ENCODE peak calls at places on chromosome 21, in eight cellular contexts. One of them, this sample, is unnamed.

GRCh38 chr21:31908106-31909031 is 35.5 kb downstream of the HUNK start:
- DNase-seq in NCI-H1694: no peak
- DNase-seq in GM23338: peak; percentile 81
- DNase-seq in epithelial cell of proximal tubule: no peak
- DNase-seq in esophagus squamous epithelium: no peak
- DNase-seq in mesenchymal stem cell: no peak
- DNase-seq in T-helper 17 cell: no peak
- DNase-seq in activated T-cell treated with anti-CD3 and anti-CD28 coated beads, Interleukin-2, amount 50 U/mL, for 72 hours: no peak
- DNase-seq in this sample: no peak

GRCh38 chr21:43634618-43635017 is 24.7 kb downstream of the HSF2BP start:
- DNase-seq in NCI-H1694: no peak
- DNase-seq in GM23338: no peak
- DNase-seq in epithelial cell of proximal tubule: no peak
- DNase-seq in esophagus squamous epithelium: no peak
- DNase-seq in mesenchymal stem cell: peak; percentile 66
- DNase-seq in T-helper 17 cell: no peak
- DNase-seq in activated T-cell treated with anti-CD3 and anti-CD28 coated beads, Interleukin-2, amount 50 U/mL, for 72 hours: no peak
- DNase-seq in this sample: no peak

GRCh38 chr21:42991992-42992740 is 17.8 kb downstream of the PKNOX1 start:
- DNase-seq in NCI-H1694: no peak
- DNase-seq in GM23338: peak; percentile 46
- DNase-seq in epithelial cell of proximal tubule: peak; percentile 46
- DNase-seq in esophagus squamous epithelium: no peak
- DNase-seq in mesenchymal stem cell: peak; percentile 95
- DNase-seq in T-helper 17 cell: no peak
- DNase-seq in activated T-cell treated with anti-CD3 and anti-CD28 coated beads, Interleukin-2, amount 50 U/mL, for 72 hours: no peak
- DNase-seq in this sample: no peak

GRCh38 chr21:46621457-46622182 is 13.9 kb upstream of the PRMT2 start:
- DNase-seq in NCI-H1694: no peak
- DNase-seq in GM23338: no peak
- DNase-seq in epithelial cell of proximal tubule: no peak
- DNase-seq in esophagus squamous epithelium: no peak
- DNase-seq in mesenchymal stem cell: no peak
- DNase-seq in T-helper 17 cell: no peak
- DNase-seq in activated T-cell treated with anti-CD3 and anti-CD28 coated beads, Interleukin-2, amount 50 U/mL, for 72 hours: peak; percentile 16
- DNase-seq in this sample: no peak

GRCh38 chr21:27586986-27587385 is 620.1 kb upstream of the ADAMTS5 start:
- DNase-seq in NCI-H1694: no peak
- DNase-seq in GM23338: no peak
- DNase-seq in epithelial cell of proximal tubule: no peak
- DNase-seq in esophagus squamous epithelium: no peak
- DNase-seq in mesenchymal stem cell: no peak
- DNase-seq in T-helper 17 cell: no peak
- DNase-seq in activated T-cell treated with anti-CD3 and anti-CD28 coated beads, Interleukin-2, amount 50 U/mL, for 72 hours: no peak
- DNase-seq in this sample: no peak

GRCh38 chr21:36479415-36480402 is at the start of gene CLDN14:
- DNase-seq in NCI-H1694: no peak
- DNase-seq in GM23338: no peak
- DNase-seq in epithelial cell of proximal tubule: no peak
- DNase-seq in esophagus squamous epithelium: no peak
- DNase-seq in mesenchymal stem cell: no peak
- DNase-seq in T-helper 17 cell: no peak
- DNase-seq in activated T-cell treated with anti-CD3 and anti-CD28 coated beads, Interleukin-2, amount 50 U/mL, for 72 hours: no peak
- DNase-seq in this sample: no peak

GRCh38 chr21:30257773-30258172 is 25.0 kb downstream of the KRTAP24-1 start:
- DNase-seq in NCI-H1694: peak; percentile 27
- DNase-seq in GM23338: peak; percentile 92
- DNase-seq in epithelial cell of proximal tubule: no peak
- DNase-seq in esophagus squamous epithelium: no peak
- DNase-seq in mesenchymal stem cell: peak; percentile 6
- DNase-seq in T-helper 17 cell: no peak
- DNase-seq in activated T-cell treated with anti-CD3 and anti-CD28 coated beads, Interleukin-2, amount 50 U/mL, for 72 hours: no peak
- DNase-seq in this sample: no peak

GRCh38 chr21:39084979-39085729 is 98.1 kb downstream of the PSMG1 start:
- DNase-seq in NCI-H1694: no peak
- DNase-seq in GM23338: no peak
- DNase-seq in epithelial cell of proximal tubule: no peak
- DNase-seq in esophagus squamous epithelium: no peak
- DNase-seq in mesenchymal stem cell: no peak
- DNase-seq in T-helper 17 cell: no peak
- DNase-seq in activated T-cell treated with anti-CD3 and anti-CD28 coated beads, Interleukin-2, amount 50 U/mL, for 72 hours: no peak
- DNase-seq in this sample: no peak

GRCh38 chr21:21332492-21332891 is 334.3 kb downstream of the NCAM2 start:
- DNase-seq in NCI-H1694: no peak
- DNase-seq in GM23338: no peak
- DNase-seq in epithelial cell of proximal tubule: no peak
- DNase-seq in esophagus squamous epithelium: no peak
- DNase-seq in mesenchymal stem cell: no peak
- DNase-seq in T-helper 17 cell: no peak
- DNase-seq in activated T-cell treated with anti-CD3 and anti-CD28 coated beads, Interleukin-2, amount 50 U/mL, for 72 hours: no peak
- DNase-seq in this sample: no peak

GRCh38 chr21:26437326-26438009 is 135.6 kb downstream of the CYYR1 start:
- DNase-seq in NCI-H1694: no peak
- DNase-seq in GM23338: peak; percentile 24
- DNase-seq in epithelial cell of proximal tubule: no peak
- DNase-seq in esophagus squamous epithelium: no peak
- DNase-seq in mesenchymal stem cell: no peak
- DNase-seq in T-helper 17 cell: no peak
- DNase-seq in activated T-cell treated with anti-CD3 and anti-CD28 coated beads, Interleukin-2, amount 50 U/mL, for 72 hours: no peak
- DNase-seq in this sample: no peak

GRCh38 chr21:41045534-41046268 is 122.3 kb upstream of the BACE2 start:
- DNase-seq in NCI-H1694: peak; percentile 67
- DNase-seq in GM23338: peak; percentile 50
- DNase-seq in epithelial cell of proximal tubule: no peak
- DNase-seq in esophagus squamous epithelium: no peak
- DNase-seq in mesenchymal stem cell: no peak
- DNase-seq in T-helper 17 cell: no peak
- DNase-seq in activated T-cell treated with anti-CD3 and anti-CD28 coated beads, Interleukin-2, amount 50 U/mL, for 72 hours: no peak
- DNase-seq in this sample: no peak

GRCh38 chr21:38721983-38722382 is 83.7 kb upstream of the ETS2 start:
- DNase-seq in NCI-H1694: no peak
- DNase-seq in GM23338: no peak
- DNase-seq in epithelial cell of proximal tubule: no peak
- DNase-seq in esophagus squamous epithelium: no peak
- DNase-seq in mesenchymal stem cell: peak; percentile 57
- DNase-seq in T-helper 17 cell: no peak
- DNase-seq in activated T-cell treated with anti-CD3 and anti-CD28 coated beads, Interleukin-2, amount 50 U/mL, for 72 hours: no peak
- DNase-seq in this sample: no peak

This sample was measured in activated gamma-delta T cell.